ENCODE peak calls at places on chromosomes 12 and 14, in eight cellular contexts. One of them, this sample, is unnamed. For H3K4me1, the result is how much of the 10 kb centered on the place peaks cover.

GRCh38 chr12:53096089-53096741 is 1.3 kb upstream of the IGFBP6 start:
- DNase-seq in upper lobe of right lung: no peak
- DNase-seq in stomach: peak
- DNase-seq in transverse colon: peak
- DNase-seq in CD8-positive, alpha-beta memory T cell: no peak
- DNase-seq in fibroblast of lung: peak
- DNase-seq in tibial artery: peak
- DNase-seq in aorta: peak
- DNase-seq in this sample: no peak

GRCh38 chr12:109716512-109717389 is 3.1 kb downstream of the FAM222A start:
- DNase-seq in upper lobe of right lung: no peak
- DNase-seq in stomach: no peak
- DNase-seq in transverse colon: peak
- DNase-seq in CD8-positive, alpha-beta memory T cell: no peak
- DNase-seq in fibroblast of lung: no peak
- DNase-seq in tibial artery: peak
- DNase-seq in aorta: no peak
- DNase-seq in this sample: no peak

GRCh38 chr12:3129301-3130052 is 52.3 kb downstream of the TSPAN9 start:
- DNase-seq in upper lobe of right lung: no peak
- DNase-seq in stomach: no peak
- DNase-seq in transverse colon: no peak
- DNase-seq in CD8-positive, alpha-beta memory T cell: no peak
- DNase-seq in fibroblast of lung: peak
- DNase-seq in tibial artery: no peak
- DNase-seq in aorta: no peak
- DNase-seq in this sample: peak

GRCh38 chr14:45793081-45793480 is 540.1 kb upstream of the MIS18BP1 start:
- DNase-seq in upper lobe of right lung: no peak
- DNase-seq in stomach: peak
- DNase-seq in transverse colon: no peak
- DNase-seq in CD8-positive, alpha-beta memory T cell: no peak
- DNase-seq in fibroblast of lung: no peak
- DNase-seq in tibial artery: no peak
- DNase-seq in aorta: no peak
- DNase-seq in this sample: no peak

GRCh38 chr12:49049566-49050224 is 10.9 kb downstream of the KMT2D start:
- DNase-seq in upper lobe of right lung: no peak
- DNase-seq in stomach: no peak
- DNase-seq in transverse colon: no peak
- DNase-seq in CD8-positive, alpha-beta memory T cell: no peak
- DNase-seq in fibroblast of lung: peak
- DNase-seq in tibial artery: no peak
- DNase-seq in aorta: no peak
- DNase-seq in this sample: no peak

GRCh38 chr14:70640938-70641547 is 673 bp upstream of the TTC9 start:
- DNase-seq in upper lobe of right lung: peak
- DNase-seq in stomach: peak
- DNase-seq in transverse colon: peak
- DNase-seq in CD8-positive, alpha-beta memory T cell: peak
- DNase-seq in fibroblast of lung: peak
- DNase-seq in tibial artery: no peak
- DNase-seq in aorta: peak
- DNase-seq in this sample: peak

GRCh38 chr12:98861232-98861631 is 216.1 kb downstream of the APAF1 start:
- DNase-seq in upper lobe of right lung: no peak
- DNase-seq in stomach: no peak
- DNase-seq in transverse colon: no peak
- DNase-seq in CD8-positive, alpha-beta memory T cell: no peak
- DNase-seq in fibroblast of lung: no peak
- DNase-seq in tibial artery: no peak
- DNase-seq in aorta: no peak
- DNase-seq in this sample: no peak

GRCh38 chr12:58415716-58416115 is 474.3 kb downstream of the ATP23 start:
- DNase-seq in upper lobe of right lung: no peak
- DNase-seq in stomach: no peak
- DNase-seq in transverse colon: no peak
- DNase-seq in CD8-positive, alpha-beta memory T cell: no peak
- DNase-seq in fibroblast of lung: no peak
- DNase-seq in tibial artery: no peak
- DNase-seq in aorta: no peak
- DNase-seq in this sample: no peak

GRCh38 chr12:33575346-33575745 is 135.7 kb upstream of the SYT10 start:
- DNase-seq in upper lobe of right lung: no peak
- DNase-seq in stomach: no peak
- DNase-seq in transverse colon: no peak
- DNase-seq in CD8-positive, alpha-beta memory T cell: no peak
- DNase-seq in fibroblast of lung: no peak
- DNase-seq in tibial artery: no peak
- DNase-seq in aorta: no peak
- DNase-seq in this sample: no peak

GRCh38 chr12:104687823-104688573 is 231.2 kb downstream of the CHST11 start:
- DNase-seq in upper lobe of right lung: no peak
- DNase-seq in stomach: no peak
- DNase-seq in transverse colon: no peak
- DNase-seq in CD8-positive, alpha-beta memory T cell: peak
- DNase-seq in fibroblast of lung: no peak
- DNase-seq in tibial artery: no peak
- DNase-seq in aorta: no peak
- DNase-seq in this sample: peak

GRCh38 chr12:111557271-111558106 is 41.6 kb downstream of the ATXN2 start:
- DNase-seq in upper lobe of right lung: no peak
- DNase-seq in stomach: no peak
- DNase-seq in transverse colon: no peak
- DNase-seq in CD8-positive, alpha-beta memory T cell: no peak
- DNase-seq in fibroblast of lung: peak
- DNase-seq in tibial artery: no peak
- DNase-seq in aorta: no peak
- DNase-seq in this sample: no peak

GRCh38 chr14:60204843-60205774 is 39.9 kb upstream of the DHRS7 start:
- DNase-seq in upper lobe of right lung: no peak
- DNase-seq in stomach: no peak
- DNase-seq in transverse colon: no peak
- DNase-seq in CD8-positive, alpha-beta memory T cell: no peak
- DNase-seq in fibroblast of lung: no peak
- DNase-seq in tibial artery: no peak
- DNase-seq in aorta: no peak
- DNase-seq in this sample: no peak

GRCh38 chr12:55704824-55705780 is 2.6 kb downstream of the ITGA7 start:
- DNase-seq in upper lobe of right lung: no peak
- DNase-seq in stomach: no peak
- DNase-seq in transverse colon: no peak
- DNase-seq in CD8-positive, alpha-beta memory T cell: peak
- DNase-seq in fibroblast of lung: no peak
- DNase-seq in tibial artery: no peak
- DNase-seq in aorta: peak
- DNase-seq in this sample: no peak

GRCh38 chr12:119740835-119741234 is 72.9 kb downstream of the PRKAB1 start:
- DNase-seq in upper lobe of right lung: no peak
- DNase-seq in stomach: no peak
- DNase-seq in transverse colon: no peak
- DNase-seq in CD8-positive, alpha-beta memory T cell: no peak
- DNase-seq in fibroblast of lung: no peak
- DNase-seq in tibial artery: no peak
- DNase-seq in aorta: no peak
- DNase-seq in this sample: no peak

GRCh38 chr12:49294804-49295086 is 202 bp upstream of the PRPH start:
- DNase-seq in upper lobe of right lung: no peak
- DNase-seq in stomach: no peak
- DNase-seq in transverse colon: no peak
- DNase-seq in CD8-positive, alpha-beta memory T cell: no peak
- DNase-seq in fibroblast of lung: no peak
- DNase-seq in tibial artery: no peak
- DNase-seq in aorta: no peak
- DNase-seq in this sample: no peak

GRCh38 chr12:24574538-24574937 is 374.4 kb downstream of the BCAT1 start:
- DNase-seq in upper lobe of right lung: no peak
- DNase-seq in stomach: no peak
- DNase-seq in transverse colon: no peak
- DNase-seq in CD8-positive, alpha-beta memory T cell: no peak
- DNase-seq in fibroblast of lung: no peak
- DNase-seq in tibial artery: no peak
- DNase-seq in aorta: no peak
- DNase-seq in this sample: no peak

GRCh38 chr14:54366726-54367707 is 29.8 kb upstream of the CDKN3 start:
- DNase-seq in upper lobe of right lung: no peak
- DNase-seq in stomach: peak
- DNase-seq in transverse colon: peak
- DNase-seq in CD8-positive, alpha-beta memory T cell: peak
- DNase-seq in fibroblast of lung: peak
- DNase-seq in tibial artery: no peak
- DNase-seq in aorta: no peak
- DNase-seq in this sample: peak

GRCh38 chr14:69244946-69245345 is 15.0 kb upstream of the GALNT16 start:
- DNase-seq in upper lobe of right lung: no peak
- DNase-seq in stomach: no peak
- DNase-seq in transverse colon: no peak
- DNase-seq in CD8-positive, alpha-beta memory T cell: no peak
- DNase-seq in fibroblast of lung: no peak
- DNase-seq in tibial artery: no peak
- DNase-seq in aorta: no peak
- DNase-seq in this sample: no peak

GRCh38 chr12:100279612-100280244 is 12.8 kb downstream of the SCYL2 start:
- DNase-seq in upper lobe of right lung: no peak
- DNase-seq in stomach: no peak
- DNase-seq in transverse colon: no peak
- DNase-seq in CD8-positive, alpha-beta memory T cell: no peak
- DNase-seq in fibroblast of lung: peak
- DNase-seq in tibial artery: no peak
- DNase-seq in aorta: no peak
- DNase-seq in this sample: no peak

GRCh38 chr12:115657081-115658013 is 620.1 kb downstream of the MED13L start:
- DNase-seq in upper lobe of right lung: no peak
- DNase-seq in stomach: no peak
- DNase-seq in transverse colon: no peak
- DNase-seq in CD8-positive, alpha-beta memory T cell: no peak
- DNase-seq in fibroblast of lung: no peak
- DNase-seq in tibial artery: no peak
- DNase-seq in aorta: no peak
- DNase-seq in this sample: no peak

GRCh38 chr12:116544656-116545055 is 14.5 kb upstream of the MAP1LC3B2 start:
- DNase-seq in upper lobe of right lung: no peak
- DNase-seq in stomach: no peak
- DNase-seq in transverse colon: peak
- DNase-seq in CD8-positive, alpha-beta memory T cell: no peak
- DNase-seq in fibroblast of lung: no peak
- DNase-seq in tibial artery: peak
- DNase-seq in aorta: no peak
- DNase-seq in this sample: no peak

GRCh38 chr12:65171073-65171472 is 1.7 kb downstream of the LEMD3 start:
- DNase-seq in upper lobe of right lung: no peak
- DNase-seq in stomach: no peak
- DNase-seq in transverse colon: no peak
- DNase-seq in CD8-positive, alpha-beta memory T cell: no peak
- DNase-seq in fibroblast of lung: peak
- DNase-seq in tibial artery: no peak
- DNase-seq in aorta: no peak
- DNase-seq in this sample: no peak
- H3K4me1 ChIP-seq in upper lobe of right lung: under half
- H3K4me1 ChIP-seq in stomach: half or more
- H3K4me1 ChIP-seq in transverse colon: half or more
- H3K4me1 ChIP-seq in CD8-positive, alpha-beta memory T cell: half or more
- H3K4me1 ChIP-seq in fibroblast of lung: under half
- H3K4me1 ChIP-seq in tibial artery: under half
- H3K4me1 ChIP-seq in aorta: under half
- H3K4me1 ChIP-seq in this sample: half or more

GRCh38 chr14:23910876-23911210 is 42.7 kb upstream of the DHRS4 start:
- DNase-seq in upper lobe of right lung: no peak
- DNase-seq in stomach: no peak
- DNase-seq in transverse colon: no peak
- DNase-seq in CD8-positive, alpha-beta memory T cell: no peak
- DNase-seq in fibroblast of lung: no peak
- DNase-seq in tibial artery: no peak
- DNase-seq in aorta: no peak
- DNase-seq in this sample: no peak
- H3K4me1 ChIP-seq in upper lobe of right lung: under half
- H3K4me1 ChIP-seq in stomach: under half
- H3K4me1 ChIP-seq in transverse colon: under half
- H3K4me1 ChIP-seq in CD8-positive, alpha-beta memory T cell: under half
- H3K4me1 ChIP-seq in fibroblast of lung: under half
- H3K4me1 ChIP-seq in tibial artery: under half
- H3K4me1 ChIP-seq in aorta: under half
- H3K4me1 ChIP-seq in this sample: under half

GRCh38 chr14:102873546-102874061 is 48.9 kb upstream of the AMN start:
- DNase-seq in upper lobe of right lung: no peak
- DNase-seq in stomach: no peak
- DNase-seq in transverse colon: peak
- DNase-seq in CD8-positive, alpha-beta memory T cell: no peak
- DNase-seq in fibroblast of lung: no peak
- DNase-seq in tibial artery: no peak
- DNase-seq in aorta: no peak
- DNase-seq in this sample: no peak
- H3K4me1 ChIP-seq in upper lobe of right lung: under half
- H3K4me1 ChIP-seq in stomach: under half
- H3K4me1 ChIP-seq in transverse colon: under half
- H3K4me1 ChIP-seq in CD8-positive, alpha-beta memory T cell: under half
- H3K4me1 ChIP-seq in fibroblast of lung: under half
- H3K4me1 ChIP-seq in tibial artery: under half
- H3K4me1 ChIP-seq in aorta: under half
- H3K4me1 ChIP-seq in this sample: under half

DNA sequence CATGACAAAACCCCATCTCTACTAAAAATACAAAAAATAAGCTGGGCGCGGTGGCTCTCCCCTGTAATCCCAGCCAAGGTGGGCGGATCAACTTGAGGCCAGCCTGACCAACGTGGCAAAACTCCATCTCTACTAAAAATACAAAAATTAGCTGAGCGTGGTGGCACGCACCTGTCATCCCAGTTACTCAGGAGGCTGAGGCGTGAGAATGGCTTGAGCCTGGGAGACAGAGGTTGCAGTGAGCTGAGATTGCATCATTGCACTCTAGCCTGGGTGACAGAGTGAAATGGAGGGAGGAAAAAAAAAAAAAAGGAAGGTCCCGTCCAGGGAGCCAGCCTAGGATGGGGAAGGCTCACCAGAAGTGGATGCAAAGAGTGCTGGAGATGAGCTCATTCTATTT is 2.0 kb upstream of the CD27 start:
- DNase-seq in upper lobe of right lung: no peak
- DNase-seq in stomach: no peak
- DNase-seq in transverse colon: no peak
- DNase-seq in CD8-positive, alpha-beta memory T cell: no peak
- DNase-seq in fibroblast of lung: no peak
- DNase-seq in tibial artery: no peak
- DNase-seq in aorta: no peak
- DNase-seq in this sample: no peak
- H3K4me1 ChIP-seq in upper lobe of right lung: under half
- H3K4me1 ChIP-seq in stomach: under half
- H3K4me1 ChIP-seq in transverse colon: under half
- H3K4me1 ChIP-seq in CD8-positive, alpha-beta memory T cell: under half
- H3K4me1 ChIP-seq in fibroblast of lung: under half
- H3K4me1 ChIP-seq in tibial artery: under half
- H3K4me1 ChIP-seq in aorta: under half
- H3K4me1 ChIP-seq in this sample: under half

GRCh38 chr12:41288188-41288811 is 100.2 kb downstream of the PDZRN4 start:
- DNase-seq in upper lobe of right lung: no peak
- DNase-seq in stomach: no peak
- DNase-seq in transverse colon: no peak
- DNase-seq in CD8-positive, alpha-beta memory T cell: no peak
- DNase-seq in fibroblast of lung: no peak
- DNase-seq in tibial artery: no peak
- DNase-seq in aorta: no peak
- DNase-seq in this sample: no peak
- H3K4me1 ChIP-seq in upper lobe of right lung: under half
- H3K4me1 ChIP-seq in stomach: under half
- H3K4me1 ChIP-seq in transverse colon: under half
- H3K4me1 ChIP-seq in CD8-positive, alpha-beta memory T cell: under half
- H3K4me1 ChIP-seq in fibroblast of lung: under half
- H3K4me1 ChIP-seq in tibial artery: under half
- H3K4me1 ChIP-seq in aorta: under half
- H3K4me1 ChIP-seq in this sample: under half